ENCODE peak calls at places on chromosomes 1 and 21, in seven cellular contexts. D is AG04450, N is fibroblast of lung, P is transverse colon, A is brain microvascular endothelial cell, E is stomach, G is cardiac muscle cell. J is an unnamed sample.

GRCh38 chr1:154683820-154684219 is 75.8 kb upstream of the ADAR start:
- DNase-seq in D (no peak), N (no peak), P (no peak), A (no peak), E (no peak), G (no peak), J (no peak)

GRCh38 chr1:199054706-199055105 is 415.9 kb downstream of the PTPRC start:
- DNase-seq in D (no peak), N (no peak), P (no peak), A (no peak), E (no peak), G (no peak), J (no peak)

GRCh38 chr1:25743164-25744139 is 56.5 kb upstream of the SELENON start:
- DNase-seq in D (no peak), N (peak), P (peak), A (peak), E (peak), G (no peak), J (no peak)

GRCh38 chr1:2382621-2383361 is 8.6 kb downstream of the MORN1 start:
- DNase-seq in D (no peak), N (peak), P (peak), A (no peak), E (no peak), G (peak), J (no peak)

GRCh38 chr1:23585321-23586022 is 26.2 kb upstream of the ID3 start:
- DNase-seq in D (peak), N (peak), P (no peak), A (peak), E (no peak), G (no peak), J (peak)

GRCh38 chr1:230084408-230085177 is 17.6 kb downstream of the GALNT2 start:
- DNase-seq in D (peak), N (peak), P (peak), A (peak), E (peak), G (no peak), J (peak)

GRCh38 chr1:119086830-119087229 is 53.6 kb downstream of the WARS2 start:
- DNase-seq in D (no peak), N (no peak), P (no peak), A (no peak), E (no peak), G (no peak), J (no peak)

GRCh38 chr1:248843687-248844086 is 5.7 kb downstream of the ZNF672 start:
- DNase-seq in D (no peak), N (no peak), P (no peak), A (no peak), E (no peak), G (no peak), J (no peak)

GRCh38 chr1:115063238-115063901 is 25.9 kb downstream of the TSPAN2 start:
- DNase-seq in D (no peak), N (no peak), P (no peak), A (no peak), E (no peak), G (no peak), J (no peak)

GRCh38 chr21:43027846-43028731 is 47.5 kb downstream of the CBS start:
- DNase-seq in D (no peak), N (no peak), P (no peak), A (no peak), E (no peak), G (peak), J (no peak)

DNA sequence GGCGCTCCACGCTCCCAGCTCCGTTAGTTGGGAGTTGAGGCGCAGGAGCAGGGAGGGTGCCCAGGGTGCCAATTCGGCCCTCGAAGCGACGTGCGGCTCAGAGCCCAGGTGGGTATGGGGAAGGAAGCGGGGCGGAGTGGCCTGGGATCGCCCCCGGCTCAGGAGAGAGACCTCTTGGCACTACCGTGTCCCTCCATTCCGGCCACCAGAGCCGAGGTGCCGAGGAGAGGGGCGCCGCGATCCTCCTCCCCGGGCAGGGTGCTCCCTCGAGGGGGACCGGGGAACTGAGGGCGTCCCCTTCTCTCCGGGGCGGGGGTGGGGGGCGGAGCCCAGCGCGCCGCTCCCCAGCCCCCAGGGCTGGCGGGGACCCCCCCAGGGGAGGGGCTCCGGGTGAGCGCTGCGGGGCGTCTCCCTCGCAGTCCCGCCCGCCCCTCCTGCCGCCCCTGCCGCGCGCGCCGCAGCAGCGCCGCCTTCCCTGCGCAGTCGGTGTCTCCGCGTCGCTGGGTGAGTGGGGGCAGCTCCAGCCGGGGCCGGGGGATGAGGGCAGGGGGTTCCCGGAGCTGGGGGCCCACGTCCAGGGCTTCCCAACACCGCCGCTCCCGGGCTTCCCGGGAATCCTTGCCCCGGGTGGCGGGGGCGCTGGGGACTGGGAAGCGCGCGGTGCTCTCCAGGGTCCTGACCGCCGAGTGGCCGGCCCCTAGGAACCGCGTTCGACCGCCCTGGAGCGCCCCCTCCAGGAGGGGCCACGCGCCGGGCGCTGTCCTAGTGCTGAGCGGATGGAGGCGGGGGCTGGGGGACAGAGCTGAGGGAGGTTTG is at the start of gene HPCA:
- DNase-seq in D (no peak), N (peak), P (peak), A (peak), E (peak), G (peak), J (no peak)
- H3K4me3 ChIP-seq in D (no peak), N (no peak), P (peak), A (no peak), E (peak), G (peak), J (peak)

GRCh38 chr1:62433861-62434611 is 2.8 kb upstream of the USP1 start:
- DNase-seq in D (no peak), N (peak), P (no peak), A (no peak), E (no peak), G (no peak), J (no peak)
- TF ChIP-seq CTCF in D (peak), N (no peak), P (no peak), A (peak), E (no peak), G (no peak), J (no peak)

DNA sequence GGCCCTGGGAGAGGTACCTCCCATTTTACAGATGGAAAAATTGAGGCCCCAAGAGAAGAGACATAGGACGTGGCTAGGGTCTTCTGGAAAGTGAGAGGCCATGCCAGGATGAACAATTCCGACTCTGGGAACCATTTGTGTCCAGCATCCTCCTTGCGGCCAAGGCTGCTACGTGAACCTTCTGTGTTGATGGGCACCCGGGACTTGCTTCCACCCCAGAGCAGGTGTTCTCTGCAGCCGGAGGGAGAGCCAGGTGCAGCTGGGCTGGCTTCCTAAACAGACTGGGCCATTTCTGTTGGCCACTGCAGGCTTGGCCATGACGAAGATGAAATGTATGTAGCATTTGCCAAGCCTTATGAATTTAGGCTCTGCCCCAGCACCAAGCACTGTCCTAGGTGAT is 118.9 kb downstream of the PRDM2 start:
- DNase-seq in D (no peak), N (no peak), P (no peak), A (no peak), E (no peak), G (no peak), J (no peak)
- H3K4me3 ChIP-seq in D (no peak), N (no peak), P (no peak), A (no peak), E (no peak), G (no peak), J (no peak)

DNA sequence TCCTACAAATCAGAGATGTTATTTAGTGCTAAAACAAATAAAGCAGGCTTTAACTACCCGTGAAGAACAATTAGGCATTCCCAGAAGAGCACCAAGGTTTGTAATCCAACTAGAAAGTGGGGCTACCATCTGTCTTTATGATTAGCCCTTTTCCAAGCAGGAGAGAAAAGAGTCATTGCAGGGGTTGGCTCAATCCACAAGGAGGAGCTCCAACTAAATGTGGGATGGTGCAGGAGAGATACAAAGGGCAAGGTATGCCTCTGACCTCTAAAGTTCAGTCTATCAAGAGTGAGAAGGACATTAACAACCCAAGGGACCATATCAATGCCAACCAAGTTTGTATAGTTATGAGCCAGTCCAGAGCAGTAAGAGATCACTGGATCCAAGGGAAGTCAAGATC is 382.7 kb upstream of the DUSP10 start:
- DNase-seq in D (no peak), N (no peak), P (no peak), A (no peak), E (no peak), G (no peak), J (no peak)
- TF ChIP-seq CTCF in D (no peak), N (peak), P (peak), A (peak), E (no peak), G (peak), J (peak)

GRCh38 chr21:29342394-29342957 is 43.8 kb downstream of the BACH1 start:
- DNase-seq in D (peak), N (peak), P (peak), A (peak), E (no peak), G (no peak), J (peak)
- H3K4me3 ChIP-seq in D (peak), N (peak), P (peak), A (no peak), E (no peak), G (no peak), J (peak)

GRCh38 chr1:86858524-86859261 is 55.2 kb downstream of the SELENOF start:
- DNase-seq in D (no peak), N (no peak), P (no peak), A (no peak), E (no peak), G (no peak), J (no peak)
- TF ChIP-seq CTCF in D (no peak), N (no peak), P (no peak), A (no peak), E (no peak), G (no peak), J (no peak)

DNA sequence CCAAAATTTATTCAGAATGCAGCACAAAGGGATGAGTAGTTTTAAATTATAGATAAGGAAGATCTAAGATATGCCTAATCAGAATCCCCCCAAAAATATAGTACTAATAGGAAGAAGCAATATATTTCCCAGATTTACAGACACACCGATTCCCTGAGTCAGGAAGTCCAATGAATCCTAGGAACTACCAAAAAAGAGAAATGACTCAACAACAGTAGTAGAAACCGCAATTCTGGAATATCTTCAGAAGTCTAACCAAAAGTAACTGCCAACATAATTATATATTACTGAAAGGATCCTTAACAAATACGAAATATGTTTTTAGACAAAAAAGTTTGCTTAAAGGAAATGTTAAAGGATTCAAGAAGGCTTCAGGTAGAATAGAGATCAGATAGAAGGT is 10.3 kb downstream of the AHCTF1 start:
- DNase-seq in D (no peak), N (peak), P (no peak), A (no peak), E (no peak), G (no peak), J (no peak)
- H3K4me3 ChIP-seq in D (no peak), N (no peak), P (no peak), A (no peak), E (no peak), G (no peak), J (no peak)

J was measured in astrocyte of the cerebellum.